ENCODE peak calls at places on chromosomes 5 and 9, in four cellular contexts. One of them, this sample, is unnamed.

GRCh38 chr5:123785160-123786001 is 273.4 kb downstream of the CSNK1G3 start:
- DNase-seq in OCI-LY7: no peak
- DNase-seq in HFFc6: peak
- DNase-seq in nephron progenitor cell: no peak
- DNase-seq in this sample: no peak

GRCh38 chr5:145984072-145984471 is 47.7 kb downstream of the SH3RF2 start:
- DNase-seq in OCI-LY7: no peak
- DNase-seq in HFFc6: no peak
- DNase-seq in nephron progenitor cell: no peak
- DNase-seq in this sample: no peak

GRCh38 chr5:123182072-123182471 is 93.0 kb downstream of the PRDM6 start:
- DNase-seq in OCI-LY7: no peak
- DNase-seq in HFFc6: no peak
- DNase-seq in nephron progenitor cell: no peak
- DNase-seq in this sample: no peak

GRCh38 chr5:173591300-173591622 is 25.2 kb downstream of the BOD1 start:
- DNase-seq in OCI-LY7: no peak
- DNase-seq in HFFc6: no peak
- DNase-seq in nephron progenitor cell: no peak
- DNase-seq in this sample: no peak

GRCh38 chr5:155562153-155562552 is 548.6 kb downstream of the KIF4B start:
- DNase-seq in OCI-LY7: no peak
- DNase-seq in HFFc6: no peak
- DNase-seq in nephron progenitor cell: no peak
- DNase-seq in this sample: no peak

GRCh38 chr9:16146661-16147060 is 593.8 kb downstream of the CCDC171 start:
- DNase-seq in OCI-LY7: no peak
- DNase-seq in HFFc6: no peak
- DNase-seq in nephron progenitor cell: no peak
- DNase-seq in this sample: no peak

GRCh38 chr9:95927288-95928004 is 52.0 kb downstream of the ERCC6L2 start:
- DNase-seq in OCI-LY7: no peak
- DNase-seq in HFFc6: no peak
- DNase-seq in nephron progenitor cell: no peak
- DNase-seq in this sample: no peak

GRCh38 chr9:108603141-108603540 is 252.6 kb downstream of the ACTL7B start:
- DNase-seq in OCI-LY7: no peak
- DNase-seq in HFFc6: no peak
- DNase-seq in nephron progenitor cell: no peak
- DNase-seq in this sample: no peak

GRCh38 chr9:96014078-96014477 is 138.6 kb downstream of the ERCC6L2 start:
- DNase-seq in OCI-LY7: no peak
- DNase-seq in HFFc6: no peak
- DNase-seq in nephron progenitor cell: no peak
- DNase-seq in this sample: no peak

GRCh38 chr9:118782790-118783463 is 586.3 kb downstream of the BRINP1 start:
- DNase-seq in OCI-LY7: no peak
- DNase-seq in HFFc6: no peak
- DNase-seq in nephron progenitor cell: no peak
- DNase-seq in this sample: no peak

GRCh38 chr9:4180907-4181605 is 118.8 kb downstream of the GLIS3 start:
- DNase-seq in OCI-LY7: no peak
- DNase-seq in HFFc6: no peak
- DNase-seq in nephron progenitor cell: no peak
- DNase-seq in this sample: no peak

GRCh38 chr9:96009690-96010477 is 134.4 kb downstream of the ERCC6L2 start:
- DNase-seq in OCI-LY7: no peak
- DNase-seq in HFFc6: no peak
- DNase-seq in nephron progenitor cell: no peak
- DNase-seq in this sample: peak

GRCh38 chr5:107532182-107532878 is 138.4 kb downstream of the EFNA5 start:
- DNase-seq in OCI-LY7: no peak
- DNase-seq in HFFc6: no peak
- DNase-seq in nephron progenitor cell: peak
- DNase-seq in this sample: no peak

GRCh38 chr9:136119259-136120118 is 814 bp upstream of the TMEM250 start:
- DNase-seq in OCI-LY7: no peak
- DNase-seq in HFFc6: peak
- DNase-seq in nephron progenitor cell: peak
- DNase-seq in this sample: no peak

GRCh38 chr5:119476341-119476740 is 24.0 kb downstream of the HSD17B4 start:
- DNase-seq in OCI-LY7: no peak
- DNase-seq in HFFc6: no peak
- DNase-seq in nephron progenitor cell: no peak
- DNase-seq in this sample: no peak

GRCh38 chr5:178832618-178833201 is 27.0 kb upstream of the ZNF354B start:
- DNase-seq in OCI-LY7: no peak
- DNase-seq in HFFc6: no peak
- DNase-seq in nephron progenitor cell: no peak
- DNase-seq in this sample: no peak

GRCh38 chr5:178836628-178837027 is 23.1 kb upstream of the ZNF354B start:
- DNase-seq in OCI-LY7: no peak
- DNase-seq in HFFc6: no peak
- DNase-seq in nephron progenitor cell: no peak
- DNase-seq in this sample: no peak

GRCh38 chr5:178827636-178828035 is 32.1 kb upstream of the ZNF354B start:
- DNase-seq in OCI-LY7: no peak
- DNase-seq in HFFc6: no peak
- DNase-seq in nephron progenitor cell: no peak
- DNase-seq in this sample: no peak

GRCh38 chr5:178826216-178826615 is 33.5 kb upstream of the ZNF354B start:
- DNase-seq in OCI-LY7: no peak
- DNase-seq in HFFc6: no peak
- DNase-seq in nephron progenitor cell: no peak
- DNase-seq in this sample: no peak

GRCh38 chr5:178831049-178831448 is 28.7 kb upstream of the ZNF354B start:
- DNase-seq in OCI-LY7: no peak
- DNase-seq in HFFc6: no peak
- DNase-seq in nephron progenitor cell: no peak
- DNase-seq in this sample: no peak
- TF ChIP-seq CTCF in OCI-LY7: no peak
- TF ChIP-seq CTCF in HFFc6: no peak
- TF ChIP-seq CTCF in nephron progenitor cell: no peak
- TF ChIP-seq CTCF in this sample: no peak

GRCh38 chr9:101457003-101457402 is 21.4 kb upstream of the ALDOB start:
- DNase-seq in OCI-LY7: peak
- DNase-seq in HFFc6: no peak
- DNase-seq in nephron progenitor cell: no peak
- DNase-seq in this sample: no peak
- TF ChIP-seq CTCF in OCI-LY7: peak
- TF ChIP-seq CTCF in HFFc6: no peak
- TF ChIP-seq CTCF in nephron progenitor cell: no peak
- TF ChIP-seq CTCF in this sample: no peak

GRCh38 chr5:31664566-31664965 is 25.6 kb downstream of the PDZD2 start:
- DNase-seq in OCI-LY7: peak
- DNase-seq in HFFc6: peak
- DNase-seq in nephron progenitor cell: no peak
- DNase-seq in this sample: peak
- TF ChIP-seq CTCF in OCI-LY7: peak
- TF ChIP-seq CTCF in HFFc6: peak
- TF ChIP-seq CTCF in nephron progenitor cell: peak
- TF ChIP-seq CTCF in this sample: peak

GRCh38 chr5:151219138-151219537 is 4.8 kb downstream of the CCDC69 start:
- DNase-seq in OCI-LY7: no peak
- DNase-seq in HFFc6: no peak
- DNase-seq in nephron progenitor cell: no peak
- DNase-seq in this sample: no peak

GRCh38 chr5:151221574-151221973 is 2.3 kb downstream of the CCDC69 start:
- DNase-seq in OCI-LY7: no peak
- DNase-seq in HFFc6: no peak
- DNase-seq in nephron progenitor cell: no peak
- DNase-seq in this sample: no peak

GRCh38 chr5:151218177-151218576 is 5.7 kb downstream of the CCDC69 start:
- DNase-seq in OCI-LY7: no peak
- DNase-seq in HFFc6: no peak
- DNase-seq in nephron progenitor cell: no peak
- DNase-seq in this sample: no peak

GRCh38 chr5:151222054-151222768 is 1.7 kb downstream of the CCDC69 start:
- DNase-seq in OCI-LY7: no peak
- DNase-seq in HFFc6: no peak
- DNase-seq in nephron progenitor cell: no peak
- DNase-seq in this sample: no peak

DNA sequence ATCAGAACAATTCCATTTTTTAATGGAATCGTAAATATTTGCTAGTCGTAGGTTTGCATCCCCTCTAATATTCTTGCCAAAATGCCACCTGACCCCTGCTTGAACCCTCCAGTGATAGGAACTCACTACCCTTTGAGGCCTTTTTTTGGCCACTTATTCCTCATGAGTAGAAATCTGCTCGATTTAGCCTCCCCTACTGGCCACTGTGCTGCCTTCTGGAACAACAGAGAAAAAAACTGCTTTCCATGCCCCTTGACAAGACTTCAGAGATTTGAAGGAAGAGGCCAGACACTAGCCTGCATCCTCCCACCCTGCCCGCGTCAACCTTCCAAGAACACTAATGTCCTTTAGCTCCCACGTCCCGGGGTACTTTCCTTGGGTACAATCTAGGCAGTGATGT is 4.1 kb downstream of the CCDC69 start:
- DNase-seq in OCI-LY7: no peak
- DNase-seq in HFFc6: no peak
- DNase-seq in nephron progenitor cell: no peak
- DNase-seq in this sample: no peak
- TF ChIP-seq CTCF in OCI-LY7: peak
- TF ChIP-seq CTCF in HFFc6: peak
- TF ChIP-seq CTCF in nephron progenitor cell: no peak
- TF ChIP-seq CTCF in this sample: peak

DNA sequence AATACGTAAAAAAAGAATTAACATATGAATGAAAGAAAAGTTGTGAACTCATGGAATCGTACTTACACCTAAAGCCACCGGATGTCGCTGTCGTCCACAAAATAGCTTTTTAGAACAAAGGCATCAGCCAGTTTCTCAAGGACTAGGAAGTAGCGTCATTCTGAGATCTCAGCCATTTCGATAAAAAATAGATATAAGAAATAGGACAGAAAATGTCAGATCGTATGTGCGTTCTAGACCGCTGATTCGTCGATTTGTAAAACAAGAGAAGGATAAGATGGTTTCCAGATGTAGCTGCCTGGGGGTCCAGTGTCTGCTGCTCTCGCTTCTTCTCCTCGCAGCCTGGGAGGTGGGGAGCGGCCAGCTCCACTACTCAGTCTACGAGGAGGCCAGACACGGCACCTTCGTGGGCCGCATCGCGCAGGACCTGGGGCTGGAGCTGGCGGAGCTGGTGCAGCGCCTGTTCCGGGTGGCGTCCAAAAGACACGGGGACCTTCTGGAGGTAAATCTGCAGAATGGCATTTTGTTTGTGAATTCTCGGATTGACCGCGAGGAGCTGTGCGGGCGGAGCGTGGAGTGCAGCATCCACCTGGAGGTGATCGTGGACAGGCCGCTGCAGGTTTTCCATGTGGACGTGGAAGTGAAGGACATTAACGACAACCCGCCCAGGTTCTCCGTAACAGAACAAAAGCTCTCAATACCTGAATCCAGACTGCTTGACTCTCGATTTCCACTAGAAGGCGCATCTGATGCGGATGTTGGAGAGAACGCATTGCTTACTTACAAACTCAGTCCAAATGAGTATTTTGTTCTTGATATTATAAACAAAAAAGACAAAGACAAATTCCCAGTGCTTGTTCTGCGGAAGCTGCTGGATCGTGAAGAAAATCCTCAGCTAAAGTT is at the start of gene PCDHA10:
- DNase-seq in OCI-LY7: peak
- DNase-seq in HFFc6: no peak
- DNase-seq in nephron progenitor cell: no peak
- DNase-seq in this sample: no peak
- TF ChIP-seq CTCF in OCI-LY7: peak
- TF ChIP-seq CTCF in HFFc6: peak
- TF ChIP-seq CTCF in nephron progenitor cell: peak
- TF ChIP-seq CTCF in this sample: no peak

GRCh38 chr5:96343094-96343493 is 90.0 kb downstream of the PCSK1 start:
- DNase-seq in OCI-LY7: no peak
- DNase-seq in HFFc6: no peak
- DNase-seq in nephron progenitor cell: no peak
- DNase-seq in this sample: no peak

GRCh38 chr5:96342581-96342980 is 90.5 kb downstream of the PCSK1 start:
- DNase-seq in OCI-LY7: no peak
- DNase-seq in HFFc6: no peak
- DNase-seq in nephron progenitor cell: no peak
- DNase-seq in this sample: no peak

GRCh38 chr5:96348536-96348935 is 84.5 kb downstream of the PCSK1 start:
- DNase-seq in OCI-LY7: no peak
- DNase-seq in HFFc6: no peak
- DNase-seq in nephron progenitor cell: no peak
- DNase-seq in this sample: no peak

GRCh38 chr5:96347502-96348292 is 85.4 kb downstream of the PCSK1 start:
- DNase-seq in OCI-LY7: no peak
- DNase-seq in HFFc6: no peak
- DNase-seq in nephron progenitor cell: no peak
- DNase-seq in this sample: no peak

DNA sequence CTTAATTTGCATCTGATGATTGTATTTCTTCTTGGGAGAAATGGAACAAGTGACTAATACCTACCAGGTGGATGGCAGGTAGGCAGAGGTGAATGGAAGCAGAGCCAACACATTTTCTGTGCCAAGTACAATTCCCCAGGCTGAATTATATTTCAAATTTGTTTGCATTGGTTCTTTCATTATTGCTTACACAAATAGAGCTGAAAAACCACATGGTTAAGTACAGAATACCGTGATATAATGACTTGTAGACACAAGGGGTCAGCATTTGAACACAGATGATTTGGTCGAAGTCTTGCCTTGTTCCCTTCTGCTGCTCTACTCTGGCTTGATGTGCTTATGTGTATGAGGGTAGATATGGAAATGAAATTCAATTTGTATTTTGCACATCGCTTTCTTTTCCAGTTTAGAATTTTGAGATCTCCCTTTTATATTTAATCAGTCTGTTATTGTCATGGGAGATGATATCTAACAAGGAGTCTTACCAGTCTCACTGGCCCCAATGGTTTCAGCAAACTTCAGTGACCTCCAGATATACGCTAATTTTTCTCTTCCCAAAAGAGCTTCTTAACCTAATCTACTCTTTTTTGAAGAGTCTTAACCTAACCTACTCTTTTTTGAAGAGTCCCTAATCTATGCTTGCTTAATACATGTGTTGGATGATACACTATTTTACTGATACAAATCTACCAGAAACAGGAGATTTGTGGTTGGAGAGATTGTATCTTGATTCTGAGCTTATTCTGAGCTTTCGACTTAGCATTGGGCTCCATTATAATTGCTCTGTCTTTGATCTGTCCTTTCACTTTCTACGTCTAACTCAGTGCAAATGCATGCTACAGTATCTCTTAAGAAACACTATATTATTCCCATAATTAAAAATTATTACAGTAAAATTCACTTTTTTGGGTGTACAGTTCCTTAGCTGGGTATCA is 88.1 kb downstream of the PCSK1 start:
- DNase-seq in OCI-LY7: peak
- DNase-seq in HFFc6: peak
- DNase-seq in nephron progenitor cell: no peak
- DNase-seq in this sample: peak
- TF ChIP-seq CTCF in OCI-LY7: peak
- TF ChIP-seq CTCF in HFFc6: peak
- TF ChIP-seq CTCF in nephron progenitor cell: peak
- TF ChIP-seq CTCF in this sample: peak

This sample was measured in GM13977.